ENCODE peak calls at places on chromosomes 12 and 14, in five cellular contexts. U is tibial nerve, E is transverse colon, F is A549, G is stomach. P is an unnamed sample.

GRCh38 chr12:106138646-106139421 is at the start of gene NUAK1:
- DNase-seq in U (peak), E (peak), F (peak), G (peak), P (peak)

GRCh38 chr14:35932659-35933159 is 106.6 kb downstream of the BRMS1L start:
- DNase-seq in U (no peak), E (peak), F (no peak), G (no peak), P (no peak)

GRCh38 chr12:15146585-15146984 is 74.6 kb downstream of the RERG start:
- DNase-seq in U (no peak), E (no peak), F (no peak), G (no peak), P (no peak)

GRCh38 chr12:113472191-113473190 is 820 bp upstream of the LHX5 start:
- DNase-seq in U (no peak), E (no peak), F (no peak), G (no peak), P (no peak)

GRCh38 chr14:67851785-67852410 is 32.3 kb downstream of the RAD51B start:
- DNase-seq in U (no peak), E (no peak), F (no peak), G (no peak), P (peak)

GRCh38 chr14:64683264-64683663 is 21.0 kb upstream of the PLEKHG3 start:
- DNase-seq in U (no peak), E (no peak), F (no peak), G (no peak), P (peak)

GRCh38 chr12:24931666-24932405 is 17.1 kb downstream of the BCAT1 start:
- DNase-seq in U (no peak), E (no peak), F (no peak), G (no peak), P (no peak)

GRCh38 chr12:91663331-91663998 is 480.8 kb upstream of the DCN start:
- DNase-seq in U (no peak), E (no peak), F (no peak), G (no peak), P (no peak)

GRCh38 chr14:80621701-80622100 is 319.8 kb downstream of the CEP128 start:
- DNase-seq in U (no peak), E (no peak), F (no peak), G (no peak), P (no peak)

GRCh38 chr12:18430425-18431048 is 169.2 kb downstream of the PIK3C2G start:
- DNase-seq in U (peak), E (peak), F (peak), G (peak), P (no peak)

GRCh38 chr12:68406134-68406576 is 74.0 kb upstream of the MDM1 start:
- DNase-seq in U (peak), E (peak), F (peak), G (peak), P (peak)

GRCh38 chr14:104514156-104514848 is 65.3 kb upstream of the C14orf180 start:
- DNase-seq in U (no peak), E (no peak), F (no peak), G (peak), P (no peak)

GRCh38 chr12:56725723-56726102 is 614 bp upstream of the NACA start:
- DNase-seq in U (no peak), E (no peak), F (no peak), G (no peak), P (no peak)

GRCh38 chr12:95733156-95733825 is 57.3 kb downstream of the NTN4 start:
- DNase-seq in U (no peak), E (no peak), F (no peak), G (no peak), P (no peak)

GRCh38 chr12:25719505-25719904 is 166.4 kb upstream of the LMNTD1 start:
- DNase-seq in U (no peak), E (no peak), F (no peak), G (no peak), P (no peak)

GRCh38 chr14:31024577-31025334 is 693 bp upstream of the AP4S1 start:
- DNase-seq in U (no peak), E (no peak), F (no peak), G (no peak), P (no peak)

GRCh38 chr14:72701610-72702009 is 192.3 kb downstream of the DPF3 start:
- DNase-seq in U (no peak), E (no peak), F (no peak), G (no peak), P (peak)

GRCh38 chr14:96309128-96309906 is 53.3 kb downstream of the BDKRB1 start:
- DNase-seq in U (no peak), E (peak), F (peak), G (no peak), P (no peak)

GRCh38 chr14:96303981-96304380 is 48.0 kb downstream of the BDKRB1 start:
- DNase-seq in U (no peak), E (no peak), F (no peak), G (no peak), P (no peak)

GRCh38 chr14:96307434-96307833 is 51.4 kb downstream of the BDKRB1 start:
- DNase-seq in U (no peak), E (no peak), F (peak), G (no peak), P (no peak)

GRCh38 chr14:96304956-96305355 is 48.9 kb downstream of the BDKRB1 start:
- DNase-seq in U (no peak), E (no peak), F (no peak), G (no peak), P (no peak)

DNA sequence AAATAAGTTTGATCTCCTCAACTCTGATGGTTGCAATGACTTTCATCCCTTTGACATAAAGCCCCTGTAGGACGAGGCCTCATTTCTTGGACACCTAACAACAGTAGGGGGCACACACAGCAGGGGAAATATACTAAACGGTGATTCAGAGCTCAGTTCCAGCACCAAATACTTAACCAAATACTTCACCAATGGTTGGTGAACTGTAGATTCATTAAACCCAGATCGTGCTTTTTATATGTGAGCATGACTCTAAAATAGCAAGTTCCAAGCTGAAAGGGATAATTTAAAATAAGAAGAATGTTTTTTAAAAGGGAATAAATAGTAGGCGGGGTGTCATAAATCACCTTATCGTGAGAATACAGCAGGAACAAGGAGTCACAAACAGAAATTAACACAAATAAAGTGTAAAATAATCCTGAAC is 53.2 kb downstream of the ATG2B start:
- DNase-seq in U (no peak), E (no peak), F (peak), G (no peak), P (no peak)
- TF ChIP-seq CTCF in U (no peak), E (no peak), F (peak), G (no peak), P (no peak)

GRCh38 chr14:49622022-49622607 is 1.5 kb downstream of the MGAT2 start:
- DNase-seq in U (no peak), E (no peak), F (no peak), G (no peak), P (no peak)

GRCh38 chr14:49623387-49623786 is 2.8 kb downstream of the MGAT2 start:
- DNase-seq in U (no peak), E (no peak), F (no peak), G (no peak), P (no peak)

GRCh38 chr14:49621114-49621881 is 699 bp downstream of the MGAT2 start:
- DNase-seq in U (peak), E (peak), F (no peak), G (peak), P (peak)

GRCh38 chr14:49620182-49621113 is at the start of the genes MGAT2 and RPL36AL:
- DNase-seq in U (peak), E (peak), F (peak), G (peak), P (peak)

DNA sequence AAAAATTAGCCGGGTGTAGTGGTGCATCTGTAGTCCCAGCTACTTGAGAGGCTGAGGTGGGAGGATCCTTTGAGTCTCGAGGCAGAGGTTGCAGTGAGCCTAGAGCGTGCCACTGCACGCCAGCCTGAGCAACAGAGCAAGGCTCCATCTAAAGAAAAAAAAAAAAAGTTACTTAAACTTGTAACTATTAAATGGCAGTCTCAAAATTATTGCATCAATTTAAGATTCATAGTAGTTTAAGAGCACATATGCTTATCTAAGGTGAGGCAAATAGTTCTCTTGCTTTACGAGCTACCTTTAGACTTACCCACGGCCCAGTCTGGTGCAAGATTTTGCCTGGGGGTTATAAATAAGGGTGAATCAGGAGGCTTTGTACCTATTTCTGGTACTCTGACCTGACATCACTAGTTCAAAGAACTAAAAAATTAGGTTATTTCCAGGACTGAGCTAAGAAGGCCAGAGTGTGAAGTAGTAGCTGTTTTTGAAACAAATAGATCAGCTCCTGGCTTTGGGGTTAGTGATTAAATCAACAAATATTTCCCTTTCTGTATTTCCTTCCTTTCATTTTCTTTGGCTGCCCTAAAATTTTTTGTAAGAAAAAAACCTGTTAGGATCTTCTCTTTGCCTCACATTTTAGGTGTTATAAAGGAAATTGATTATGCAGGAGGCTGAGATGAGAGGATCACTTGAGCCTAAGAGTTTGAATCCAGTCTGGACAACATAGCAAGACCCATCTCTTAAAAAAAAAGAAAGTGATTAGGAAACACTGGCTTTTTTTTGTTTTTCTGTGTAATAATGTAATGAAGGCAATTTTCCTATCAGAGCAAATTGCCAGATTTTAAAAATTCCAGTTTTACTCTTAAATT is 3.6 kb downstream of the MGAT2 start:
- DNase-seq in U (no peak), E (peak), F (no peak), G (no peak), P (no peak)
- H3K4me3 ChIP-seq in U (no peak), E (no peak), F (no peak), G (no peak), P (no peak)

GRCh38 chr12:29255061-29255460 is 106.0 kb downstream of the FAR2 start:
- DNase-seq in U (no peak), E (no peak), F (no peak), G (no peak), P (no peak)
- TF ChIP-seq EP300 in U (no peak), E (no peak), F (no peak), G (no peak), P (no peak)

GRCh38 chr12:31234053-31234835 is 91.7 kb downstream of the SINHCAF start:
- DNase-seq in U (no peak), E (no peak), F (no peak), G (no peak), P (no peak)

GRCh38 chr12:31233061-31233730 is 92.8 kb downstream of the SINHCAF start:
- DNase-seq in U (no peak), E (no peak), F (no peak), G (no peak), P (no peak)

GRCh38 chr12:31236998-31237637 is 88.8 kb downstream of the SINHCAF start:
- DNase-seq in U (no peak), E (no peak), F (no peak), G (no peak), P (no peak)

GRCh38 chr12:31235868-31236395 is 90.0 kb downstream of the SINHCAF start:
- DNase-seq in U (no peak), E (no peak), F (no peak), G (no peak), P (no peak)

DNA sequence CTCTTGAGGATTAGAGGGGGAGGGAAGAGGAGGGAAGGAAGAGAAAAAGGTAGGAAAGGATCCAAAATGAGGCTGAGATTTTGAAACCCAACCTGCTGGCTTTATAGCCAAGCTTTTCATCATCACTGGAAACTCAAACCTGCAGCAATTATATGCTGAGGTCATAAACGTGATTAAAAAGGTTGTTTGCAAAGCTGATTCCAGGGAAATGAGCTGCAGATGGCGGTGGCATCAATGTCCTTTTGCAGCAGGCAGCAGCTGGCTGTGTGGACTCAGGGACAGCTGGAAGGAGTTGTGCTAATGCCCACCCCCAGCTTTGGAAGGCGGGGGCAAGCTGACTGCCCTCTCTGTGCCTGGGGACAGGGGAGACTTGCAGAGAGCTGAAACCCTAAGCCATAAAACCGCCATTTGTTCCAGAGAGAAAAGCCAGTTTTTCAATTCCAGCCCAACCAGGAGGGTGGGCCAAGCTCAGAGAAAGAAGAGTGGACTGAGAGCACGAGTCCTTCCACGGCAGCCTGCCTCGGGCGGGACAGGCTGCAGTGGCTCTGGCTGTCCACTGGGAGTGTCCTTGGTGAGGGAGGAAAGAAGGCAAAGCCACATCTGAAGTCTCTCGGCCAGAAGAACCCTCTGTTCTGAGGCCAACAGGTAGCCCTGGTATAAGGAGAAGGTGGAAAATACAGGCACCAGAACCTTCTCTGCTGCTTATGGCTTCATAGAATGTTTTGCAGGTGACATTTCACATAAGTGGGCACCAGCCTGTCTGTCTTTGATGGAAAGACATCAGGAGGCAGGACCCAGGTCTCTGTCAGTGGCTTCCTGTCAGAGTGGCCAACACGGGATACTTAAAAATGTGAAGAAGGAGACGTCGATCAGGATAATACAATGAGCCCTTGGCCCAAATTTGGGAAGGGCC is 90.7 kb downstream of the SINHCAF start:
- DNase-seq in U (no peak), E (peak), F (peak), G (peak), P (peak)
- TF ChIP-seq CTCF in U (peak), E (peak), F (peak), G (no peak), P (peak)

GRCh38 chr12:48002179-48002601 is 2.1 kb downstream of the COL2A1 start:
- DNase-seq in U (no peak), E (no peak), F (peak), G (no peak), P (no peak)
- H3K4me3 ChIP-seq in U (peak), E (no peak), F (peak), G (peak), P (peak)

DNA sequence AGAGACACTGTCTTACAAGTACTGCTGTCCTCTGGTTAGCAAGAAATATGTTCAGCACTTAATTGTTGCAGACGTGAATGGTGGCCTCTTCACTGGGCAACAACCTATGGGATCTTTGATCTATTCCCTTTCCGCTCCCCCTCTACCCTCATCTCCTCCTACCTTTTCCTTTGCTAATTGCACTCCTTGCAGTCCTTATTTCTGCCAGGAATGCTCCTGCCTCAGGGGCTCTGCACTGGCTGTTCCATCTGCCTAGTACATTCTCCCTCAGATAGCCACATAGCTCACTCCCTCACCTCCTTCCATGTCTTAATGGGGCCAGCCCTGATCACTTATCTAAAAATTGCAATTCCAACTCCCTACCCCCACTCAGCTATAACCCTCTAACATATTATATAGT is 4.5 kb upstream of the NFYB start:
- DNase-seq in U (no peak), E (no peak), F (no peak), G (no peak), P (no peak)
- TF ChIP-seq EP300 in U (no peak), E (no peak), F (no peak), G (no peak), P (no peak)

GRCh38 chr12:11227373-11227772 is 40.6 kb upstream of the TAS2R42 start:
- DNase-seq in U (no peak), E (no peak), F (no peak), G (no peak), P (no peak)

DNA sequence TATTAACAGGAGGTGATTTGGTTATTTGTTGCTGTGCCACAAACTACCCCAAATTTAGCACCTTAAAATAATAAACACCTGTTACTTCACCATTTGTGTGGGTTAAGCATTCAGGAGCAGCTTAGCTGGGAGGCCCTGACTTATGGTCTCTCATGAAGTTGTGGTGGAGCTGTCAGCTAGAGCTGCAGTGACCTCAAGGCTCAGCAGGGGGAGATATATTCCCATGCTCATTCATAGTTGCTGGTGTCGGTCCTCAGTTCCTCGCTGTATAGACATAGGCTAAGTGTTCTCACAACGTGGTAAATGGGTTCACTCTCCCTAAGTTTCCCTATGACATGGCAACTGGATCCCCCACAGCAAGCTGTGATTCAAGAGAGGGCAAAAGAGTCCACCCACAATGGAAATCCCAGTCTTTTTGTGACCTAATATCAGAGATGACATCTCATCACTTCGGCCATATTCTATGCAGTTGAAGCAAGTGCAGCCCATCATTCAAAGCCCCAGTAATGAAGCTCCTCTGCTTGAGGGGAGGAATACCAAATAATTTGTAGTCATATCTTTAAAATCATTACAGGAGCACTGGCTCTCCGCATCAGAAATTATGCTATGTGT is 41.1 kb downstream of the PRB3 start:
- DNase-seq in U (no peak), E (peak), F (peak), G (peak), P (no peak)
- TF ChIP-seq CTCF in U (no peak), E (peak), F (peak), G (no peak), P (no peak)

GRCh38 chr12:12788131-12788530 is 2.7 kb downstream of the APOLD1 start:
- DNase-seq in U (no peak), E (no peak), F (no peak), G (no peak), P (no peak)
- H3K4me3 ChIP-seq in U (no peak), E (no peak), F (no peak), G (peak), P (no peak)

P was measured in upper lobe of left lung.